ENCODE peak calls at places on chromosomes 6 and 20, in nine cellular contexts. One of them, this sample, is unnamed.

GRCh38 chr20:44990425-44990824 is 24.1 kb downstream of the STK4 start:
- DNase-seq in NCI-H1417: no peak
- DNase-seq in EL: peak
- DNase-seq in HTR-8/SVneo: no peak
- DNase-seq in pancreas: no peak
- DNase-seq in NCI-H748 treated with DMSO at 0.1 percent for 48 hours: no peak
- DNase-seq in T-helper 2 cell: peak
- DNase-seq in endothelial cell: no peak
- DNase-seq in activated T-cell treated with anti-CD3 and anti-CD28 coated beads, Interleukin-2, amount 50 U/mL, for 72 hours: peak
- DNase-seq in this sample: no peak

GRCh38 chr6:89506716-89507597 is 74.0 kb downstream of the ANKRD6 start:
- DNase-seq in NCI-H1417: no peak
- DNase-seq in EL: no peak
- DNase-seq in HTR-8/SVneo: no peak
- DNase-seq in pancreas: no peak
- DNase-seq in NCI-H748 treated with DMSO at 0.1 percent for 48 hours: peak
- DNase-seq in T-helper 2 cell: no peak
- DNase-seq in endothelial cell: no peak
- DNase-seq in activated T-cell treated with anti-CD3 and anti-CD28 coated beads, Interleukin-2, amount 50 U/mL, for 72 hours: no peak
- DNase-seq in this sample: no peak

GRCh38 chr6:156691018-156691417 is 86.2 kb upstream of the ARID1B start:
- DNase-seq in NCI-H1417: no peak
- DNase-seq in EL: no peak
- DNase-seq in HTR-8/SVneo: no peak
- DNase-seq in pancreas: no peak
- DNase-seq in NCI-H748 treated with DMSO at 0.1 percent for 48 hours: no peak
- DNase-seq in T-helper 2 cell: no peak
- DNase-seq in endothelial cell: no peak
- DNase-seq in activated T-cell treated with anti-CD3 and anti-CD28 coated beads, Interleukin-2, amount 50 U/mL, for 72 hours: peak
- DNase-seq in this sample: no peak

GRCh38 chr6:44430322-44430721 is 42.8 kb downstream of the CDC5L start:
- DNase-seq in NCI-H1417: no peak
- DNase-seq in EL: peak
- DNase-seq in HTR-8/SVneo: no peak
- DNase-seq in pancreas: no peak
- DNase-seq in NCI-H748 treated with DMSO at 0.1 percent for 48 hours: no peak
- DNase-seq in T-helper 2 cell: no peak
- DNase-seq in endothelial cell: no peak
- DNase-seq in activated T-cell treated with anti-CD3 and anti-CD28 coated beads, Interleukin-2, amount 50 U/mL, for 72 hours: no peak
- DNase-seq in this sample: no peak

GRCh38 chr6:12870033-12870432 is 153.5 kb downstream of the PHACTR1 start:
- DNase-seq in NCI-H1417: no peak
- DNase-seq in EL: no peak
- DNase-seq in HTR-8/SVneo: no peak
- DNase-seq in pancreas: no peak
- DNase-seq in NCI-H748 treated with DMSO at 0.1 percent for 48 hours: no peak
- DNase-seq in T-helper 2 cell: no peak
- DNase-seq in endothelial cell: no peak
- DNase-seq in activated T-cell treated with anti-CD3 and anti-CD28 coated beads, Interleukin-2, amount 50 U/mL, for 72 hours: no peak
- DNase-seq in this sample: no peak

GRCh38 chr6:10567256-10568041 is 46.3 kb downstream of the GCNT2 start:
- DNase-seq in NCI-H1417: no peak
- DNase-seq in EL: peak
- DNase-seq in HTR-8/SVneo: no peak
- DNase-seq in pancreas: no peak
- DNase-seq in NCI-H748 treated with DMSO at 0.1 percent for 48 hours: no peak
- DNase-seq in T-helper 2 cell: no peak
- DNase-seq in endothelial cell: no peak
- DNase-seq in activated T-cell treated with anti-CD3 and anti-CD28 coated beads, Interleukin-2, amount 50 U/mL, for 72 hours: no peak
- DNase-seq in this sample: peak

GRCh38 chr6:145532361-145532760 is 203.0 kb downstream of the EPM2A start:
- DNase-seq in NCI-H1417: no peak
- DNase-seq in EL: no peak
- DNase-seq in HTR-8/SVneo: no peak
- DNase-seq in pancreas: no peak
- DNase-seq in NCI-H748 treated with DMSO at 0.1 percent for 48 hours: no peak
- DNase-seq in T-helper 2 cell: no peak
- DNase-seq in endothelial cell: no peak
- DNase-seq in activated T-cell treated with anti-CD3 and anti-CD28 coated beads, Interleukin-2, amount 50 U/mL, for 72 hours: no peak
- DNase-seq in this sample: no peak

GRCh38 chr6:54768542-54768941 is 78.0 kb upstream of the FAM83B start:
- DNase-seq in NCI-H1417: no peak
- DNase-seq in EL: no peak
- DNase-seq in HTR-8/SVneo: no peak
- DNase-seq in pancreas: no peak
- DNase-seq in NCI-H748 treated with DMSO at 0.1 percent for 48 hours: no peak
- DNase-seq in T-helper 2 cell: no peak
- DNase-seq in endothelial cell: no peak
- DNase-seq in activated T-cell treated with anti-CD3 and anti-CD28 coated beads, Interleukin-2, amount 50 U/mL, for 72 hours: no peak
- DNase-seq in this sample: no peak

GRCh38 chr20:16528078-16528477 is 45.2 kb downstream of the KIF16B start:
- DNase-seq in NCI-H1417: peak
- DNase-seq in EL: peak
- DNase-seq in HTR-8/SVneo: peak
- DNase-seq in pancreas: peak
- DNase-seq in NCI-H748 treated with DMSO at 0.1 percent for 48 hours: no peak
- DNase-seq in T-helper 2 cell: no peak
- DNase-seq in endothelial cell: no peak
- DNase-seq in activated T-cell treated with anti-CD3 and anti-CD28 coated beads, Interleukin-2, amount 50 U/mL, for 72 hours: no peak
- DNase-seq in this sample: peak

GRCh38 chr6:33668914-33669313 is 42.6 kb downstream of the UQCC2 start:
- DNase-seq in NCI-H1417: no peak
- DNase-seq in EL: no peak
- DNase-seq in HTR-8/SVneo: no peak
- DNase-seq in pancreas: no peak
- DNase-seq in NCI-H748 treated with DMSO at 0.1 percent for 48 hours: no peak
- DNase-seq in T-helper 2 cell: peak
- DNase-seq in endothelial cell: no peak
- DNase-seq in activated T-cell treated with anti-CD3 and anti-CD28 coated beads, Interleukin-2, amount 50 U/mL, for 72 hours: peak
- DNase-seq in this sample: no peak

GRCh38 chr6:110661426-110661825 is 153.8 kb downstream of the CDK19 start:
- DNase-seq in NCI-H1417: no peak
- DNase-seq in EL: no peak
- DNase-seq in HTR-8/SVneo: no peak
- DNase-seq in pancreas: no peak
- DNase-seq in NCI-H748 treated with DMSO at 0.1 percent for 48 hours: no peak
- DNase-seq in T-helper 2 cell: no peak
- DNase-seq in endothelial cell: no peak
- DNase-seq in activated T-cell treated with anti-CD3 and anti-CD28 coated beads, Interleukin-2, amount 50 U/mL, for 72 hours: no peak
- DNase-seq in this sample: no peak

GRCh38 chr6:41122373-41122772 is 31.8 kb downstream of the TREML1 start:
- DNase-seq in NCI-H1417: peak
- DNase-seq in EL: peak
- DNase-seq in HTR-8/SVneo: no peak
- DNase-seq in pancreas: no peak
- DNase-seq in NCI-H748 treated with DMSO at 0.1 percent for 48 hours: no peak
- DNase-seq in T-helper 2 cell: no peak
- DNase-seq in endothelial cell: no peak
- DNase-seq in activated T-cell treated with anti-CD3 and anti-CD28 coated beads, Interleukin-2, amount 50 U/mL, for 72 hours: no peak
- DNase-seq in this sample: no peak

GRCh38 chr6:159609813-159610212 is 83.2 kb downstream of the SOD2 start:
- DNase-seq in NCI-H1417: no peak
- DNase-seq in EL: no peak
- DNase-seq in HTR-8/SVneo: no peak
- DNase-seq in pancreas: no peak
- DNase-seq in NCI-H748 treated with DMSO at 0.1 percent for 48 hours: no peak
- DNase-seq in T-helper 2 cell: no peak
- DNase-seq in endothelial cell: no peak
- DNase-seq in activated T-cell treated with anti-CD3 and anti-CD28 coated beads, Interleukin-2, amount 50 U/mL, for 72 hours: no peak
- DNase-seq in this sample: no peak

GRCh38 chr6:25697537-25698340 is 45.7 kb downstream of the SCGN start:
- DNase-seq in NCI-H1417: no peak
- DNase-seq in EL: peak
- DNase-seq in HTR-8/SVneo: no peak
- DNase-seq in pancreas: no peak
- DNase-seq in NCI-H748 treated with DMSO at 0.1 percent for 48 hours: no peak
- DNase-seq in T-helper 2 cell: no peak
- DNase-seq in endothelial cell: no peak
- DNase-seq in activated T-cell treated with anti-CD3 and anti-CD28 coated beads, Interleukin-2, amount 50 U/mL, for 72 hours: no peak
- DNase-seq in this sample: no peak

GRCh38 chr6:35400901-35401311 is 51.2 kb upstream of the FANCE start:
- DNase-seq in NCI-H1417: no peak
- DNase-seq in EL: no peak
- DNase-seq in HTR-8/SVneo: no peak
- DNase-seq in pancreas: peak
- DNase-seq in NCI-H748 treated with DMSO at 0.1 percent for 48 hours: no peak
- DNase-seq in T-helper 2 cell: no peak
- DNase-seq in endothelial cell: no peak
- DNase-seq in activated T-cell treated with anti-CD3 and anti-CD28 coated beads, Interleukin-2, amount 50 U/mL, for 72 hours: no peak
- DNase-seq in this sample: no peak